ENCODE peak calls at places on chromosomes 16 and 17, in four cellular contexts. E is breast epithelium, P is RWPE2, B is cardiac muscle cell. V is an unnamed sample.

GRCh38 chr16:12311309-12311708 is 334.8 kb downstream of the SNX29 start:
- DNase-seq in B (no peak), E (no peak), P (no peak), V (no peak)

GRCh38 chr16:27918755-27919154 is 144.8 kb downstream of the GSG1L start:
- DNase-seq in E (no peak), P (no peak), B (no peak), V (no peak)

GRCh38 chr16:21097151-21097550 is 53.5 kb downstream of the DNAH3 start:
- DNase-seq in E (no peak), B (no peak), P (no peak), V (no peak)

GRCh38 chr16:78817442-78817829 is 718.0 kb downstream of the WWOX start:
- DNase-seq in E (no peak), B (no peak), P (no peak), V (no peak)

GRCh38 chr17:13984956-13985355 is 84.3 kb upstream of the COX10 start:
- DNase-seq in P (no peak), E (no peak), B (no peak), V (no peak)

GRCh38 chr16:23847938-23848337 is 12.2 kb downstream of the PRKCB start:
- DNase-seq in B (no peak), P (no peak), E (no peak), V (no peak)

GRCh38 chr17:29069526-29070041 is 26.6 kb downstream of the PIPOX start:
- DNase-seq in E (no peak), B (no peak), P (no peak), V (no peak)

GRCh38 chr16:58024673-58025350 is 742 bp upstream of the MMP15 start:
- DNase-seq in E (no peak), B (peak; percentile 52), P (no peak), V (no peak)

GRCh38 chr16:11354733-11355574 is 9.7 kb downstream of the RMI2 start:
- DNase-seq in P (no peak), B (no peak), E (no peak), V (no peak)

GRCh38 chr17:28760561-28760960 is 16.8 kb downstream of the TRAF4 start:
- DNase-seq in B (no peak), P (no peak), E (peak; percentile 20), V (no peak)

GRCh38 chr17:40456396-40456951 is 13.2 kb downstream of the IGFBP4 start:
- DNase-seq in B (no peak), E (no peak), P (no peak), V (no peak)

GRCh38 chr17:63390090-63390489 is 56.0 kb downstream of the CYB561 start:
- DNase-seq in E (no peak), B (no peak), P (no peak), V (no peak)

GRCh38 chr17:63853260-63853659 is 10.8 kb upstream of the SMARCD2 start:
- DNase-seq in P (no peak), E (no peak), B (no peak), V (no peak)

GRCh38 chr16:53094013-53094630 is 39.3 kb downstream of the CHD9 start:
- DNase-seq in E (peak; percentile 60), P (peak; percentile 71), B (peak; percentile 34), V (no peak)

GRCh38 chr17:74925242-74925641 is 1.2 kb downstream of the OTOP2 start:
- DNase-seq in B (no peak), P (no peak), E (no peak), V (no peak)

GRCh38 chr16:66878067-66878466 is 2.2 kb upstream of the PDP2 start:
- DNase-seq in B (no peak), E (no peak), P (no peak), V (no peak)

GRCh38 chr16:17433577-17433960 is 37.2 kb downstream of the XYLT1 start:
- DNase-seq in E (no peak), P (no peak), B (no peak), V (no peak)

GRCh38 chr17:41620583-41621434 is 3.6 kb downstream of the KRT17 start:
- DNase-seq in P (peak; percentile 68), B (no peak), E (peak; percentile 44), V (no peak)

GRCh38 chr17:31093866-31094599 is 744 bp upstream of the NF1 start:
- DNase-seq in E (no peak), P (no peak), B (no peak), V (no peak)

GRCh38 chr16:31486036-31486435 is 3.1 kb downstream of the SLC5A2 start:
- DNase-seq in E (no peak), B (no peak), P (no peak), V (no peak)

GRCh38 chr17:1216209-1216937 is 36.6 kb upstream of the ABR start:
- DNase-seq in B (no peak), P (no peak), E (no peak), V (no peak)

GRCh38 chr17:65489413-65490170 is 71.9 kb downstream of the AXIN2 start:
- DNase-seq in E (no peak), B (no peak), P (no peak), V (no peak)

GRCh38 chr17:57541472-57542394 is 203.4 kb downstream of the CCDC182 start:
- DNase-seq in P (no peak), E (no peak), B (no peak), V (no peak)

GRCh38 chr16:14003119-14003570 is 68.0 kb upstream of the MRTFB start:
- DNase-seq in E (peak; percentile 77), P (no peak), B (peak; percentile 51), V (peak; percentile 76)

GRCh38 chr17:57530026-57530425 is 215.1 kb downstream of the CCDC182 start:
- DNase-seq in E (no peak), P (no peak), B (no peak), V (no peak)

GRCh38 chr17:62628845-62629555 is 1.5 kb downstream of the MRC2 start:
- DNase-seq in B (peak; percentile 64), E (no peak), P (no peak), V (no peak)

GRCh38 chr17:75980188-75981018 is 1.4 kb downstream of the TEN1 start:
- DNase-seq in B (no peak), P (no peak), E (no peak), V (no peak)

GRCh38 chr17:75978938-75979704 is at the start of the genes ACOX1 and TEN1:
- DNase-seq in P (peak; percentile 99), E (peak; percentile 98), B (peak; percentile 98), V (peak; percentile 99)

GRCh38 chr17:75983501-75984181 is 4.6 kb downstream of the TEN1 start:
- DNase-seq in E (no peak), P (no peak), B (no peak), V (no peak)

GRCh38 chr17:75979705-75980187 is 706 bp downstream of the TEN1 start:
- DNase-seq in P (no peak), B (no peak), E (no peak), V (no peak)

GRCh38 chr17:75981019-75981615 is 2.1 kb downstream of the TEN1 start:
- DNase-seq in B (no peak), E (no peak), P (no peak), V (no peak)
- H3K4me3 ChIP-seq in B (no peak overlapping the region), E (no peak overlapping the region), P (no peak overlapping the region), V (no peak overlapping the region)

GRCh38 chr16:30113711-30114333 is 485 bp upstream of the GDPD3 start:
- DNase-seq in P (no peak), B (no peak), E (no peak), V (no peak)

GRCh38 chr16:30112197-30113030 is 923 bp downstream of the GDPD3 start:
- DNase-seq in E (no peak), P (peak; percentile 59), B (peak; percentile 20), V (no peak)

GRCh38 chr16:30115238-30115637 is 1.9 kb upstream of the GDPD3 start:
- DNase-seq in P (no peak), B (no peak), E (no peak), V (no peak)

GRCh38 chr16:30114411-30114810 is 1.1 kb upstream of the GDPD3 start:
- DNase-seq in B (no peak), P (no peak), E (no peak), V (no peak)

GRCh38 chr16:30113031-30113710 is at the start of gene GDPD3:
- DNase-seq in P (no peak), B (no peak), E (no peak), V (no peak)
- TF ChIP-seq CTCF in P (peak; percentile 43), B (no peak), E (no peak), V (no peak)

GRCh38 chr16:51147776-51148673 is 3.0 kb downstream of the SALL1 start:
- DNase-seq in P (no peak), B (no peak), E (no peak), V (no peak)

GRCh38 chr16:51150159-51150893 is 744 bp downstream of the SALL1 start:
- DNase-seq in B (peak; percentile 53), P (no peak), E (no peak), V (no peak)

GRCh38 chr16:51148674-51149228 is 2.3 kb downstream of the SALL1 start:
- DNase-seq in E (no peak), B (no peak), P (no peak), V (no peak)

GRCh38 chr16:51149721-51150158 is 1.3 kb downstream of the SALL1 start:
- DNase-seq in E (no peak), B (peak; percentile 54), P (no peak), V (no peak)

DNA sequence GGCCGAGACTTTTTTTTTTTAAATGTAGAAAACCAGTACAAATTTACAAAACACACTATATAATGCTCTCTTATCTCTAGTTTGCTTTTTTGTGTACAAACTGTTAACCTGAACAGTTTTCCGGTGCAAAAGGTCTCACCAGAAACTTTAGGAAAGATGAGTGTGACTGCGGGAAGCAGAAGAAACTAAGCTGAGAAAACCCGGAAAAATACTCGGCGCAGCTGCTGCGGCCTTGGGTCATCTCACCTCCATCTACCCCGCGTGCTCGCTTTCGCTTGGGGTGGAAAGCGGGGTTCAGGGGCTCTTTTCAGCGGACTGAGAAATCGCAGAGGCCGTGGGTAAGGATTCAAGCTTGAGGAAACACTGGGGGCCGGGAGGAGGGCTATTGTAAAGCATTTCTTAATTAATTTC is 1.8 kb downstream of the SALL1 start:
- DNase-seq in P (no peak), E (no peak), B (peak; percentile 50), V (no peak)
- H3K27ac ChIP-seq in P (no peak overlapping the region), E (no peak overlapping the region), B (peak overlapping the region; percentile 89), V (no peak overlapping the region)

GRCh38 chr17:17018021-17018441 is 24.2 kb upstream of the MPRIP start:
- DNase-seq in B (no peak), E (peak; percentile 47), P (peak; percentile 38), V (no peak)
- H3K4me3 ChIP-seq in B (no peak overlapping the region), E (no peak overlapping the region), P (no peak overlapping the region), V (no peak overlapping the region)

GRCh38 chr17:61574542-61575351 is 16.3 kb downstream of the NACA2 start:
- DNase-seq in P (no peak), E (no peak), B (peak; percentile 54), V (no peak)
- TF ChIP-seq CTCF in P (peak; percentile 78), E (no peak), B (peak; percentile 22), V (no peak)

GRCh38 chr17:60151355-60151754 is 1.6 kb downstream of the CA4 start:
- DNase-seq in B (no peak), E (no peak), P (no peak), V (no peak)
- H3K27ac ChIP-seq in B (no peak overlapping the region), E (no peak overlapping the region), P (no peak overlapping the region), V (no peak overlapping the region)

GRCh38 chr17:81153340-81153803 is 11.9 kb upstream of the PVALEF start:
- DNase-seq in B (no peak), E (no peak), P (no peak), V (no peak)
- H3K4me3 ChIP-seq in B (no peak overlapping the region), E (no peak overlapping the region), P (no peak overlapping the region), V (no peak overlapping the region)

V was measured in coronary artery.